ENCODE peak calls at places on chromosomes 7 and 10, in ten cellular contexts. One of them, this sample, is unnamed.

GRCh38 chr10:132163278-132163765 is 23.4 kb upstream of the DPYSL4 start:
- DNase-seq in fibroblast of the aortic adventitia: no peak
- DNase-seq in osteocyte: no peak
- DNase-seq in SK-N-SH: peak
- DNase-seq in tibial artery: no peak
- DNase-seq in endodermal cell: peak
- DNase-seq in heart left ventricle: no peak
- DNase-seq in RWPE1: peak
- DNase-seq in pancreas: no peak
- DNase-seq in fibroblast of pulmonary artery: no peak
- DNase-seq in this sample: no peak

GRCh38 chr7:90165724-90166123 is 11.5 kb downstream of the STEAP1 start:
- DNase-seq in osteocyte: no peak
- DNase-seq in tibial artery: no peak
- DNase-seq in endodermal cell: no peak
- DNase-seq in SK-N-SH: no peak
- DNase-seq in pancreas: no peak
- DNase-seq in fibroblast of the aortic adventitia: no peak
- DNase-seq in fibroblast of pulmonary artery: no peak
- DNase-seq in heart left ventricle: no peak
- DNase-seq in RWPE1: no peak
- DNase-seq in this sample: no peak

GRCh38 chr7:78718212-78718611 is 735.3 kb downstream of the MAGI2 start:
- DNase-seq in osteocyte: no peak
- DNase-seq in endodermal cell: no peak
- DNase-seq in SK-N-SH: no peak
- DNase-seq in RWPE1: no peak
- DNase-seq in fibroblast of the aortic adventitia: no peak
- DNase-seq in fibroblast of pulmonary artery: no peak
- DNase-seq in pancreas: no peak
- DNase-seq in heart left ventricle: peak
- DNase-seq in tibial artery: no peak
- DNase-seq in this sample: no peak

GRCh38 chr10:115831025-115831424 is 442.0 kb downstream of the GFRA1 start:
- DNase-seq in tibial artery: no peak
- DNase-seq in heart left ventricle: no peak
- DNase-seq in RWPE1: no peak
- DNase-seq in fibroblast of the aortic adventitia: no peak
- DNase-seq in SK-N-SH: no peak
- DNase-seq in endodermal cell: no peak
- DNase-seq in osteocyte: no peak
- DNase-seq in pancreas: no peak
- DNase-seq in fibroblast of pulmonary artery: no peak
- DNase-seq in this sample: no peak

GRCh38 chr7:31145339-31145738 is 93.2 kb downstream of the ADCYAP1R1 start:
- DNase-seq in pancreas: no peak
- DNase-seq in fibroblast of the aortic adventitia: no peak
- DNase-seq in osteocyte: no peak
- DNase-seq in endodermal cell: peak
- DNase-seq in SK-N-SH: no peak
- DNase-seq in fibroblast of pulmonary artery: no peak
- DNase-seq in RWPE1: no peak
- DNase-seq in tibial artery: no peak
- DNase-seq in heart left ventricle: no peak
- DNase-seq in this sample: no peak

GRCh38 chr10:90718185-90718584 is 139.7 kb downstream of the HTR7 start:
- DNase-seq in osteocyte: no peak
- DNase-seq in fibroblast of pulmonary artery: peak
- DNase-seq in endodermal cell: no peak
- DNase-seq in heart left ventricle: no peak
- DNase-seq in tibial artery: no peak
- DNase-seq in RWPE1: no peak
- DNase-seq in pancreas: no peak
- DNase-seq in SK-N-SH: no peak
- DNase-seq in fibroblast of the aortic adventitia: peak
- DNase-seq in this sample: peak

GRCh38 chr7:100088621-100089457 is at the start of gene COPS6:
- DNase-seq in osteocyte: peak
- DNase-seq in SK-N-SH: peak
- DNase-seq in fibroblast of the aortic adventitia: peak
- DNase-seq in fibroblast of pulmonary artery: peak
- DNase-seq in RWPE1: peak
- DNase-seq in endodermal cell: peak
- DNase-seq in tibial artery: peak
- DNase-seq in heart left ventricle: peak
- DNase-seq in pancreas: peak
- DNase-seq in this sample: peak

GRCh38 chr10:29926649-29927048 is 132.7 kb downstream of the JCAD start:
- DNase-seq in fibroblast of the aortic adventitia: peak
- DNase-seq in osteocyte: no peak
- DNase-seq in RWPE1: peak
- DNase-seq in SK-N-SH: no peak
- DNase-seq in tibial artery: no peak
- DNase-seq in pancreas: no peak
- DNase-seq in endodermal cell: peak
- DNase-seq in heart left ventricle: no peak
- DNase-seq in fibroblast of pulmonary artery: peak
- DNase-seq in this sample: peak

GRCh38 chr10:123645615-123646014 is 20.5 kb upstream of the GPR26 start:
- DNase-seq in fibroblast of the aortic adventitia: no peak
- DNase-seq in heart left ventricle: no peak
- DNase-seq in pancreas: peak
- DNase-seq in osteocyte: peak
- DNase-seq in endodermal cell: peak
- DNase-seq in RWPE1: no peak
- DNase-seq in SK-N-SH: no peak
- DNase-seq in fibroblast of pulmonary artery: no peak
- DNase-seq in tibial artery: no peak
- DNase-seq in this sample: no peak

GRCh38 chr10:104809288-104810090 is 168.4 kb downstream of the SORCS3 start:
- DNase-seq in RWPE1: peak
- DNase-seq in pancreas: no peak
- DNase-seq in osteocyte: no peak
- DNase-seq in endodermal cell: peak
- DNase-seq in fibroblast of pulmonary artery: no peak
- DNase-seq in tibial artery: no peak
- DNase-seq in SK-N-SH: no peak
- DNase-seq in fibroblast of the aortic adventitia: no peak
- DNase-seq in heart left ventricle: no peak
- DNase-seq in this sample: no peak

GRCh38 chr7:106791526-106791925 is 73.6 kb upstream of the PIK3CG start:
- DNase-seq in heart left ventricle: no peak
- DNase-seq in tibial artery: no peak
- DNase-seq in fibroblast of pulmonary artery: no peak
- DNase-seq in pancreas: no peak
- DNase-seq in RWPE1: no peak
- DNase-seq in endodermal cell: no peak
- DNase-seq in fibroblast of the aortic adventitia: no peak
- DNase-seq in SK-N-SH: no peak
- DNase-seq in osteocyte: no peak
- DNase-seq in this sample: no peak

GRCh38 chr7:102931757-102932156 is 19.0 kb downstream of the LRRC17 start:
- DNase-seq in SK-N-SH: no peak
- DNase-seq in endodermal cell: no peak
- DNase-seq in tibial artery: no peak
- DNase-seq in fibroblast of pulmonary artery: no peak
- DNase-seq in RWPE1: no peak
- DNase-seq in osteocyte: no peak
- DNase-seq in pancreas: no peak
- DNase-seq in heart left ventricle: no peak
- DNase-seq in fibroblast of the aortic adventitia: no peak
- DNase-seq in this sample: no peak

DNA sequence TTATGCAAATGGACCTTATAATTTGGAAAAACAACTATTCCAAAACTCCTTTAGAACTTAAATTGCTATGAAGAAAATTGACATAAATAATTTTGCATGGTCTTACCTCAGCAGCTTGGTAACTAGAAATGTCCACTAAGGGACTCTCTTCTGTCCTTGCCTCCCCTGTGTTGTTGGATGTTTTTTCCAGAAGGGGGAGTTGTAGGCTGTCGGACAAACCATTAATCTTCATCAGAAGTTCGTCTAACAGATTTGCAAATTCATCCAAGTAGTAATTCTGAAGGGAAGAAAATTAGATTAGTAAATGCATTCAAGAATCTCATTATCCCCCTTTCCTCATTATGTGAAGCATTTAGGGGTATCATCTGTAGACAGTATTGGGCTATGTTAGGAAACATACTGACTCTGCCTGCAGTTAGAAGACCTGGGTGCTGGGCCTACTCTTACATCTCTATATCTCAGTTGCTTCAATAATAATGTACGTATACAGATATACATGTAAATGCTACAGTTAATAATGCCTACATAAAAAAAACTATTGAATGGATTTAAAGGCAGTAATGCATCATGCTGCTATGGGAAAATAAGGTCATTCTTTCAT is 155.6 kb downstream of the PKD1L1 start:
- DNase-seq in osteocyte: no peak
- DNase-seq in fibroblast of pulmonary artery: peak
- DNase-seq in RWPE1: peak
- DNase-seq in SK-N-SH: no peak
- DNase-seq in heart left ventricle: no peak
- DNase-seq in fibroblast of the aortic adventitia: no peak
- DNase-seq in tibial artery: no peak
- DNase-seq in pancreas: no peak
- DNase-seq in endodermal cell: no peak
- DNase-seq in this sample: peak
- TF ChIP-seq CTCF in osteocyte: peak
- TF ChIP-seq CTCF in fibroblast of pulmonary artery: peak
- TF ChIP-seq CTCF in RWPE1: no peak
- TF ChIP-seq CTCF in SK-N-SH: peak
- TF ChIP-seq CTCF in heart left ventricle: peak
- TF ChIP-seq CTCF in fibroblast of the aortic adventitia: peak
- TF ChIP-seq CTCF in tibial artery: no peak
- TF ChIP-seq CTCF in pancreas: peak
- TF ChIP-seq CTCF in endodermal cell: peak
- TF ChIP-seq CTCF in this sample: peak

DNA sequence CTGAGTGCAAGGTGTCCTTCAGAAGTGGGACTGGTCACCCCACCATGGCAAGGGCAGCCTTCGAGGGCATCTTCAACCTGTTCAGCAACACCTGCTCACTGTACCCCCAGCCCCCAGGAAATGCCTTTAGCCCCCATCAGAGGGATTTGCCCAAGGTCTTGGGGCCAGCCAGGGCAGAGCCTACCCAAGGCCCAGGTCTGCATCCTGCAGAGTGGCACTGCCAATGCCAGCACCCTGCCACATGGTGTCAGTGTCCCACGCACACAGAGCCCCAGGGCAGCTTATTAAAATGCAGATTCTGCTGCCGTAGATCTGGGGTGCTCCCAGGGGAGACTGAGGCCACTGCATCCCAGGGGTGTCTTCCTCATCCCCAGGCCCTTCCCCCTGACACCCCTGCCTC is 106.2 kb upstream of the KCTD7 start:
- DNase-seq in endodermal cell: no peak
- DNase-seq in pancreas: no peak
- DNase-seq in SK-N-SH: peak
- DNase-seq in heart left ventricle: no peak
- DNase-seq in tibial artery: no peak
- DNase-seq in osteocyte: no peak
- DNase-seq in RWPE1: no peak
- DNase-seq in fibroblast of pulmonary artery: no peak
- DNase-seq in fibroblast of the aortic adventitia: no peak
- DNase-seq in this sample: no peak
- TF ChIP-seq CTCF in endodermal cell: peak
- TF ChIP-seq CTCF in pancreas: no peak
- TF ChIP-seq CTCF in SK-N-SH: peak
- TF ChIP-seq CTCF in heart left ventricle: no peak
- TF ChIP-seq CTCF in tibial artery: no peak
- TF ChIP-seq CTCF in osteocyte: peak
- TF ChIP-seq CTCF in RWPE1: peak
- TF ChIP-seq CTCF in fibroblast of pulmonary artery: peak
- TF ChIP-seq CTCF in fibroblast of the aortic adventitia: peak
- TF ChIP-seq CTCF in this sample: peak

GRCh38 chr10:86591436-86591835 is 62.9 kb upstream of the OPN4 start:
- DNase-seq in fibroblast of the aortic adventitia: no peak
- DNase-seq in osteocyte: no peak
- DNase-seq in RWPE1: no peak
- DNase-seq in SK-N-SH: no peak
- DNase-seq in fibroblast of pulmonary artery: no peak
- DNase-seq in tibial artery: no peak
- DNase-seq in pancreas: no peak
- DNase-seq in heart left ventricle: no peak
- DNase-seq in endodermal cell: no peak
- DNase-seq in this sample: no peak

GRCh38 chr10:86594535-86594934 is 59.8 kb upstream of the OPN4 start:
- DNase-seq in osteocyte: no peak
- DNase-seq in tibial artery: no peak
- DNase-seq in fibroblast of pulmonary artery: peak
- DNase-seq in pancreas: no peak
- DNase-seq in heart left ventricle: no peak
- DNase-seq in fibroblast of the aortic adventitia: peak
- DNase-seq in RWPE1: no peak
- DNase-seq in endodermal cell: no peak
- DNase-seq in SK-N-SH: no peak
- DNase-seq in this sample: peak

GRCh38 chr10:86595496-86595895 is 58.9 kb upstream of the OPN4 start:
- DNase-seq in RWPE1: no peak
- DNase-seq in SK-N-SH: no peak
- DNase-seq in osteocyte: no peak
- DNase-seq in heart left ventricle: no peak
- DNase-seq in endodermal cell: peak
- DNase-seq in fibroblast of the aortic adventitia: no peak
- DNase-seq in pancreas: no peak
- DNase-seq in fibroblast of pulmonary artery: no peak
- DNase-seq in tibial artery: no peak
- DNase-seq in this sample: no peak

GRCh38 chr10:86596266-86596665 is 58.1 kb upstream of the OPN4 start:
- DNase-seq in endodermal cell: no peak
- DNase-seq in osteocyte: no peak
- DNase-seq in tibial artery: no peak
- DNase-seq in fibroblast of the aortic adventitia: peak
- DNase-seq in pancreas: no peak
- DNase-seq in RWPE1: no peak
- DNase-seq in SK-N-SH: no peak
- DNase-seq in heart left ventricle: no peak
- DNase-seq in fibroblast of pulmonary artery: peak
- DNase-seq in this sample: peak

DNA sequence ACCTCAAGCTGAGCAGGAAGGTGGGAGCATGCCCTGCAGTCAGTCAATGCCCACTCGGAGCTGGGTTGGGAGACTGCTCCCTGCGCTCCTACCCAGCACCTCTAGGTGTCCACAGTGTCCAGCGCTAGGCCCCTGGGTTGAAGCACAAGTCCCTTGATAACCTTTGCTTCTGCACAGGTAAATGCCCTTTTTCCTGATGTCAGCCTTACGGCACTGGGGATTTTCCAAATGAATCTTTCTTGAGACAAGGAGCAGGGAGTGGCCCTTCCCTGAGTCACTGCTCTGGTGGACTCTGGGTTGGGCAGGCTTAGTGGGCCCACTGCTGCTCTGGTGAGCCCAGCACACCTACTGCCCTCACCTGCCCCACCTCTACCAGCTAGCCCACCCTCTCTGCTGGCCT is 61.9 kb upstream of the OPN4 start:
- DNase-seq in osteocyte: no peak
- DNase-seq in fibroblast of the aortic adventitia: no peak
- DNase-seq in heart left ventricle: no peak
- DNase-seq in endodermal cell: peak
- DNase-seq in tibial artery: no peak
- DNase-seq in RWPE1: no peak
- DNase-seq in pancreas: no peak
- DNase-seq in SK-N-SH: no peak
- DNase-seq in fibroblast of pulmonary artery: no peak
- DNase-seq in this sample: no peak
- TF ChIP-seq CTCF in osteocyte: peak
- TF ChIP-seq CTCF in fibroblast of the aortic adventitia: no peak
- TF ChIP-seq CTCF in heart left ventricle: peak
- TF ChIP-seq CTCF in endodermal cell: peak
- TF ChIP-seq CTCF in tibial artery: no peak
- TF ChIP-seq CTCF in RWPE1: no peak
- TF ChIP-seq CTCF in pancreas: no peak
- TF ChIP-seq CTCF in SK-N-SH: no peak
- TF ChIP-seq CTCF in fibroblast of pulmonary artery: no peak
- TF ChIP-seq CTCF in this sample: peak

GRCh38 chr10:65358565-65358964 is 1567.3 kb upstream of the LRRTM3 start:
- DNase-seq in pancreas: no peak
- DNase-seq in RWPE1: peak
- DNase-seq in tibial artery: no peak
- DNase-seq in fibroblast of the aortic adventitia: no peak
- DNase-seq in fibroblast of pulmonary artery: peak
- DNase-seq in SK-N-SH: peak
- DNase-seq in osteocyte: no peak
- DNase-seq in heart left ventricle: no peak
- DNase-seq in endodermal cell: peak
- DNase-seq in this sample: peak
- TF ChIP-seq CTCF in pancreas: peak
- TF ChIP-seq CTCF in RWPE1: no peak
- TF ChIP-seq CTCF in tibial artery: no peak
- TF ChIP-seq CTCF in fibroblast of the aortic adventitia: no peak
- TF ChIP-seq CTCF in fibroblast of pulmonary artery: peak
- TF ChIP-seq CTCF in SK-N-SH: peak
- TF ChIP-seq CTCF in osteocyte: peak
- TF ChIP-seq CTCF in heart left ventricle: no peak
- TF ChIP-seq CTCF in endodermal cell: peak
- TF ChIP-seq CTCF in this sample: peak